ENCODE peak calls at places on chromosomes 11 and 22, in eight cellular contexts. B is CD4-positive, CD25-positive, alpha-beta regulatory T cell; N is neuronal stem cell; J is fibroblast of villous mesenchyme; M is BJ; G is lower lobe of right lung; S is prostate gland; T is GM23248. W is an unnamed sample.

GRCh38 chr11:116928102-116928777 is 90.8 kb upstream of the APOA1 start:
- DNase-seq in B (no peak), G (no peak), S (no peak), T (no peak), J (no peak), N (no peak), M (no peak), W (peak)

GRCh38 chr22:21446128-21446826 is 20.9 kb upstream of the TMEM191C start:
- DNase-seq in G (peak), M (no peak), B (no peak), S (peak), J (no peak), T (no peak), N (no peak), W (no peak)

GRCh38 chr22:38295863-38296262 is 21.4 kb downstream of the CSNK1E start:
- DNase-seq in M (no peak), N (no peak), S (no peak), B (no peak), T (no peak), G (no peak), J (no peak), W (no peak)

GRCh38 chr22:48098936-48099245 is 1336.4 kb downstream of the TBC1D22A start:
- DNase-seq in S (no peak), J (no peak), G (no peak), M (no peak), B (no peak), N (no peak), T (no peak), W (no peak)

GRCh38 chr22:46598737-46599424 is 21.3 kb upstream of the GRAMD4 start:
- DNase-seq in N (no peak), G (peak), T (no peak), S (no peak), M (no peak), J (peak), B (no peak), W (no peak)

GRCh38 chr11:101474666-101475065 is 109.1 kb downstream of the TRPC6 start:
- DNase-seq in N (no peak), G (no peak), T (peak), M (no peak), J (no peak), S (no peak), B (no peak), W (no peak)

GRCh38 chr11:63951779-63952536 is 13.2 kb downstream of the NAA40 start:
- DNase-seq in S (peak), N (no peak), G (no peak), J (no peak), T (peak), B (no peak), M (no peak), W (peak)

GRCh38 chr11:83938148-83938547 is 652.0 kb upstream of the CCDC90B start:
- DNase-seq in J (no peak), T (no peak), M (no peak), N (no peak), B (no peak), S (no peak), G (no peak), W (no peak)

GRCh38 chr11:36574486-36574885 is 6.7 kb downstream of the RAG1 start:
- DNase-seq in J (no peak), S (no peak), N (no peak), M (no peak), B (no peak), T (no peak), G (no peak), W (no peak)

GRCh38 chr22:25757686-25758085 is 15.7 kb downstream of the MYO18B start:
- DNase-seq in S (no peak), M (no peak), N (no peak), T (no peak), G (no peak), B (no peak), J (no peak), W (no peak)

GRCh38 chr11:8263109-8263768 is 439 bp downstream of the LMO1 start:
- DNase-seq in J (no peak), T (peak), B (no peak), G (no peak), M (no peak), S (no peak), N (no peak), W (no peak)

GRCh38 chr22:36790648-36791047 is 14.7 kb upstream of the IFT27 start:
- DNase-seq in M (no peak), S (no peak), G (no peak), N (no peak), T (no peak), J (no peak), B (no peak), W (no peak)

GRCh38 chr22:40521046-40521445 is 115.5 kb downstream of the MRTFA start:
- DNase-seq in G (no peak), B (no peak), T (no peak), S (no peak), M (no peak), N (no peak), J (no peak), W (no peak)

GRCh38 chr22:43811777-43812148 is 342 bp downstream of the EFCAB6 start:
- DNase-seq in B (no peak), J (peak), S (no peak), G (no peak), M (no peak), T (peak), N (no peak), W (no peak)

GRCh38 chr11:126997196-126997595 is 3.4 kb downstream of the KIRREL3 start:
- DNase-seq in G (no peak), J (no peak), B (no peak), M (no peak), N (no peak), T (peak), S (no peak), W (no peak)

GRCh38 chr11:60868682-60869450 is 1.5 kb downstream of the ZP1 start:
- DNase-seq in N (no peak), S (no peak), B (no peak), G (peak), M (no peak), J (no peak), T (no peak), W (peak)

GRCh38 chr22:24482586-24482985 is 12.5 kb upstream of the UPB1 start:
- DNase-seq in S (no peak), M (peak), B (no peak), G (no peak), T (peak), J (peak), N (no peak), W (no peak)

GRCh38 chr22:35633520-35633919 is 14.7 kb upstream of the APOL6 start:
- DNase-seq in N (no peak), B (no peak), T (no peak), M (no peak), J (no peak), S (no peak), G (no peak), W (no peak)

GRCh38 chr11:74849525-74850391 is 99.1 kb downstream of the XRRA1 start:
- DNase-seq in B (no peak), M (peak), S (no peak), T (peak), J (peak), G (no peak), N (peak), W (no peak)

GRCh38 chr11:76026862-76027261 is 179.4 kb downstream of the WNT11 start:
- DNase-seq in M (no peak), G (no peak), J (no peak), N (no peak), T (no peak), S (no peak), B (no peak), W (no peak)

GRCh38 chr11:69703711-69704507 is at the start of gene FGF19:
- DNase-seq in B (no peak), G (no peak), T (peak), S (no peak), M (no peak), N (no peak), J (no peak), W (no peak)

GRCh38 chr11:129814244-129814992 is 1.2 kb upstream of the TMEM45B start:
- DNase-seq in M (no peak), G (no peak), J (no peak), S (no peak), T (no peak), B (no peak), N (no peak), W (peak)

GRCh38 chr11:65594991-65595920 is at the start of gene KCNK7:
- DNase-seq in B (no peak), M (no peak), T (no peak), S (no peak), G (no peak), J (no peak), N (no peak), W (no peak)

GRCh38 chr11:72579816-72580647 is 94.2 kb downstream of the PDE2A start:
- DNase-seq in N (no peak), T (no peak), G (peak), S (no peak), B (no peak), J (no peak), M (no peak), W (no peak)

GRCh38 chr22:19812910-19813309 is 41.8 kb downstream of the GNB1L start:
- DNase-seq in J (no peak), S (no peak), G (no peak), B (no peak), T (no peak), N (no peak), M (no peak), W (no peak)

GRCh38 chr11:34682822-34683221 is 61.9 kb downstream of the EHF start:
- DNase-seq in B (no peak), M (no peak), G (no peak), T (no peak), N (no peak), S (no peak), J (peak), W (no peak)

GRCh38 chr22:35754761-35755160 is 37.1 kb downstream of the APOL5 start:
- DNase-seq in G (no peak), S (no peak), B (no peak), J (no peak), M (no peak), N (no peak), T (no peak), W (no peak)

GRCh38 chr11:104668797-104669463 is 229.3 kb downstream of the CASP12 start:
- DNase-seq in B (no peak), N (no peak), J (peak), M (peak), T (peak), G (no peak), S (no peak), W (peak)

GRCh38 chr11:78054971-78055370 is 8.7 kb upstream of the THRSP start:
- DNase-seq in G (no peak), S (no peak), J (no peak), T (no peak), M (no peak), N (no peak), B (no peak), W (no peak)

GRCh38 chr11:78049348-78049747 is 14.3 kb upstream of the THRSP start:
- DNase-seq in B (no peak), T (no peak), J (no peak), N (no peak), S (no peak), G (no peak), M (no peak), W (no peak)

GRCh38 chr11:78046486-78046854 is 17.2 kb upstream of the THRSP start:
- DNase-seq in G (no peak), T (no peak), B (no peak), J (no peak), S (no peak), M (no peak), N (no peak), W (no peak)

GRCh38 chr11:78048561-78048960 is 15.1 kb upstream of the THRSP start:
- DNase-seq in S (no peak), B (no peak), M (no peak), G (no peak), N (no peak), J (no peak), T (no peak), W (no peak)

GRCh38 chr11:78050964-78051831 is 12.5 kb upstream of the THRSP start:
- DNase-seq in G (no peak), J (peak), M (peak), T (peak), N (no peak), S (no peak), B (no peak), W (no peak)
- H3K4me3 ChIP-seq in G (no peak), J (no peak), M (no peak), T (no peak), N (no peak), S (no peak), B (no peak), W (no peak)

GRCh38 chr11:3109434-3109833 is 52.2 kb upstream of the CARS1 start:
- DNase-seq in M (no peak), S (no peak), T (no peak), N (no peak), G (no peak), B (no peak), J (no peak), W (no peak)
- H3K4me3 ChIP-seq in M (no peak), S (no peak), T (no peak), N (no peak), G (no peak), B (no peak), J (no peak), W (no peak)

DNA sequence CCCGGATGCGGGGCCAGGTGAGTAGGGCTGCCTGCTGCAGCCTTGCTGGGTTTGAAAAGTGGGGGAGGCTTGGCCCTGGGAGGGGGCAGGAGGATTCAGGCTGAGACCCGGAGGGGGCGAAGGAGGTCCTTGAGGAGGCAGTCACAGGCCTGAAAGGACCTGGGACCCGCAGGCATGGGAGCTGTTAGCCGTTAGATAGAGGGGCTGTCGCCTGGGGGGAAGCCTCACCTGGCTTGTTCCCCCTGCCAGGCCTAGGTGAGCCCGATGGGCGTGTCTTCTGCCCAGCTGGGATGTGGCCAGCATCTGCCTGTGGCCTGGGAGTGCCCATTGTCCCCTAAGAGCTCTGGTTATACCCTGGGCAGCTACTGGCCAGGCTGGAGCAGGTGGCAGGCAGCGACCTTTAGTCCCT is 1.8 kb upstream of the DUSP8 start:
- DNase-seq in J (no peak), N (no peak), G (peak), S (peak), T (no peak), M (no peak), B (no peak), W (no peak)
- H3K4me3 ChIP-seq in J (no peak), N (no peak), G (peak), S (no peak), T (no peak), M (no peak), B (peak), W (no peak)

GRCh38 chr11:78039919-78040671 is 17.0 kb upstream of the KCTD14 start:
- DNase-seq in T (peak), M (peak), N (no peak), B (no peak), G (peak), J (peak), S (peak), W (no peak)
- H3K4me3 ChIP-seq in T (peak), M (peak), N (no peak), B (no peak), G (peak), J (no peak), S (no peak), W (no peak)

GRCh38 chr11:67199751-67200150 is 66.5 kb upstream of the GRK2 start:
- DNase-seq in J (no peak), S (no peak), G (no peak), N (no peak), M (no peak), T (no peak), B (no peak), W (no peak)

GRCh38 chr11:67195971-67196418 is 70.3 kb upstream of the GRK2 start:
- DNase-seq in G (no peak), J (peak), S (no peak), M (peak), N (no peak), B (no peak), T (peak), W (no peak)

GRCh38 chr11:67202045-67202444 is 64.2 kb upstream of the GRK2 start:
- DNase-seq in B (no peak), T (no peak), N (no peak), M (no peak), S (no peak), J (no peak), G (no peak), W (no peak)

GRCh38 chr11:67194096-67194495 is 72.2 kb upstream of the GRK2 start:
- DNase-seq in G (no peak), N (no peak), J (no peak), T (no peak), B (no peak), M (no peak), S (no peak), W (no peak)

GRCh38 chr11:67197606-67198005 is 68.7 kb upstream of the GRK2 start:
- DNase-seq in S (no peak), J (no peak), N (no peak), M (no peak), G (no peak), B (no peak), T (no peak), W (no peak)
- H3K4me3 ChIP-seq in S (no peak), J (no peak), N (no peak), M (no peak), G (no peak), B (no peak), T (no peak), W (no peak)

GRCh38 chr11:27904358-27905055 is 203.4 kb downstream of the KIF18A start:
- DNase-seq in S (no peak), J (no peak), M (no peak), T (peak), N (no peak), B (no peak), G (no peak), W (no peak)

GRCh38 chr11:27910186-27910941 is 197.6 kb downstream of the KIF18A start:
- DNase-seq in T (peak), M (no peak), S (no peak), N (no peak), J (no peak), B (no peak), G (no peak), W (no peak)

GRCh38 chr11:27902981-27903624 is 202.8 kb upstream of the BDNF start:
- DNase-seq in M (no peak), N (no peak), S (no peak), G (no peak), T (peak), B (no peak), J (no peak), W (no peak)

GRCh38 chr11:27909386-27909785 is 198.6 kb downstream of the KIF18A start:
- DNase-seq in N (no peak), B (no peak), T (no peak), J (no peak), M (no peak), G (no peak), S (no peak), W (no peak)

DNA sequence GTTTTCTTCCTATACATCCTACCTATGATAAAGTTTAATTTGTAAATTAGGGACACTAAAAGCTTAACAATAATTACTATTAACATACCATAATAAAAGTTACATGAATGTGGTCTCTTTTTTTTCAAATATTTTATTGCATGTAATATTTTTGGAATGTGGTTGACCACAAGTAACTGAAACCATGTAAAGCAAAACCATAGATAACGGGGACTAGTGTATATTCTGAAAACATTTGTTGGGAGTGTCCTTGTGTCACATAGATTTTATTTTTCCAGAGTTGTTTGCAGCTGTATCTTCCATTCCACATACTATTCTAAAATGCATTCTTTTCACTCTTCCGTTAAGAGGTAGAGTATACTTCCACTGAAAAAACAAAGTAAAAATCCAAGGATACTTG is 200.4 kb downstream of the KIF18A start:
- DNase-seq in M (no peak), N (no peak), S (no peak), T (no peak), B (no peak), J (peak), G (no peak), W (no peak)
- H3K4me3 ChIP-seq in M (no peak), N (no peak), S (no peak), T (no peak), B (no peak), J (no peak), G (no peak), W (no peak)

GRCh38 chr11:122069946-122070345 is 46.1 kb downstream of the BLID start:
- DNase-seq in J (peak), S (no peak), B (no peak), G (peak), T (peak), M (no peak), N (peak), W (peak)
- H3K4me3 ChIP-seq in J (no peak), S (no peak), B (no peak), G (no peak), T (no peak), M (no peak), N (no peak), W (no peak)

GRCh38 chr11:17642370-17642769 is 77.0 kb upstream of the MYOD1 start:
- DNase-seq in G (no peak), S (no peak), T (no peak), B (no peak), N (no peak), J (no peak), M (no peak), W (no peak)
- H3K4me3 ChIP-seq in G (no peak), S (no peak), T (no peak), B (no peak), N (no peak), J (no peak), M (no peak), W (no peak)

GRCh38 chr11:62443390-62444201 is 24.8 kb downstream of the SCGB1A1 start:
- DNase-seq in S (no peak), B (no peak), N (no peak), M (no peak), G (no peak), T (peak), J (no peak), W (no peak)

GRCh38 chr11:62445314-62445740 is 26.5 kb downstream of the SCGB1A1 start:
- DNase-seq in G (no peak), N (no peak), M (no peak), T (peak), J (peak), S (peak), B (no peak), W (no peak)

GRCh38 chr11:62444835-62445234 is 26.0 kb downstream of the SCGB1A1 start:
- DNase-seq in J (no peak), G (no peak), N (no peak), S (no peak), M (no peak), T (no peak), B (no peak), W (no peak)

GRCh38 chr11:62446091-62446490 is 27.3 kb downstream of the SCGB1A1 start:
- DNase-seq in T (no peak), S (peak), J (no peak), N (no peak), B (no peak), G (no peak), M (no peak), W (no peak)

DNA sequence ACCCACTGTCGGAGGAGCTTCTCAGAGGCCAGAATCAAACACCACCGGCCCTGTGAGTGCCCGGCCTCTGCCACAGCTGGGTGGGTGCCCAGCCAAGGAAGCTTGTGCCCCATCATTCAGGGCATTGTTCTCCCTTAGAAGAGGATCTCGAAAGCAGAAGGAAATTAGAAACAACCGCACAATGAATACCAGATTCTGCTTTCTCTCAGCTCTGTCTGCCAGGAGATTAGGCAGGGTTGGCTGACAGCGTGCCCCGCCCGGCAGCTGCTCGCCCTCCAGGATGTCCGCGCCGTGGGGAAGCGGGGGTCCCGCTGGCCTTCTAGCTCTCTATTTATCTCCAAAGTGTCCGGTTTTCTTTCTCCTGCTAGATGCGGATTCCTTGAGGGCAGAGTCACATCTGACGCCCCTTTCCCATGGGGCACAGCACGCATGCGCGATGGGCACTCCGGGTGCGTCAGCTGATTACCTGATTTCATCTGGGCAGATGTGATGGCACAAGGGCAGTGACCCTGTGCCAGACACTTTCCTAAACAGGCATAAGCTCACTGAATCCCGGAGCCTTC is 25.5 kb downstream of the SCGB1A1 start:
- DNase-seq in S (no peak), T (peak), B (no peak), J (peak), M (no peak), N (no peak), G (peak), W (no peak)
- H3K4me3 ChIP-seq in S (no peak), T (peak), B (no peak), J (peak), M (peak), N (no peak), G (peak), W (no peak)